ENCODE peak calls at places on chromosomes 16 and 17, in four cellular contexts. S, Z, Y and B are unnamed samples.

GRCh38 chr16:31382485-31383161 is 10.5 kb upstream of the ITGAD start:
- DNase-seq in Y (no peak), Z (peak; percentile 40), S (peak; percentile 81), B (peak; percentile 40)

GRCh38 chr16:53219795-53220194 is 165.0 kb downstream of the CHD9 start:
- DNase-seq in S (no peak), Z (peak; percentile 69), Y (no peak), B (no peak)

GRCh38 chr16:85607331-85607765 is 5.8 kb upstream of the GSE1 start:
- DNase-seq in S (no peak), Y (no peak), Z (no peak), B (no peak)

GRCh38 chr17:67433248-67433924 is 56.3 kb downstream of the PITPNC1 start:
- DNase-seq in S (no peak), Z (no peak), Y (no peak), B (no peak)

GRCh38 chr16:49734330-49734729 is 121.6 kb downstream of the ZNF423 start:
- DNase-seq in Y (no peak), Z (no peak), S (no peak), B (peak; percentile 9)

GRCh38 chr17:27651411-27652345 is 20.7 kb downstream of the LGALS9 start:
- DNase-seq in Y (no peak), S (peak; percentile 74), Z (peak; percentile 39), B (peak; percentile 44)

GRCh38 chr17:33163827-33164555 is 129.1 kb downstream of the ASIC2 start:
- DNase-seq in S (no peak), Y (no peak), Z (no peak), B (no peak)

GRCh38 chr17:82021728-82022309 is 859 bp downstream of the CENPX start:
- DNase-seq in Y (no peak), Z (no peak), S (no peak), B (no peak)

GRCh38 chr16:30010817-30011504 is at the start of gene DOC2A:
- DNase-seq in Y (no peak), S (no peak), Z (no peak), B (no peak)

GRCh38 chr17:82193520-82194236 is 19.0 kb downstream of the CCDC57 start:
- DNase-seq in S (no peak), Z (no peak), Y (no peak), B (no peak)

GRCh38 chr17:42378597-42379594 is 9.3 kb downstream of the STAT3 start:
- DNase-seq in Y (no peak), Z (peak; percentile 34), S (no peak), B (no peak)

GRCh38 chr17:27408891-27409290 is 47.4 kb upstream of the KSR1 start:
- DNase-seq in Z (peak; percentile 38), S (no peak), Y (no peak), B (no peak)

GRCh38 chr17:33436321-33436720 is 143.2 kb upstream of the ASIC2 start:
- DNase-seq in Y (no peak), S (no peak), Z (peak; percentile 9), B (no peak)

GRCh38 chr16:25258856-25259179 is 1.2 kb upstream of the ZKSCAN2 start:
- DNase-seq in S (no peak), Z (no peak), Y (no peak), B (no peak)

GRCh38 chr17:73099504-73099903 is 7.0 kb upstream of the SLC39A11 start:
- DNase-seq in S (no peak), Z (no peak), Y (no peak), B (no peak)

GRCh38 chr17:27471321-27472269 is 15.3 kb downstream of the KSR1 start:
- DNase-seq in Z (peak; percentile 41), S (no peak), Y (no peak), B (no peak)

GRCh38 chr16:50265260-50265659 is 1.1 kb upstream of the ADCY7 start:
- DNase-seq in Z (peak; percentile 12), Y (no peak), S (no peak), B (no peak)

GRCh38 chr17:8742828-8743227 is 1.8 kb downstream of the CCDC42 start:
- DNase-seq in Y (no peak), S (no peak), Z (no peak), B (peak; percentile 14)

GRCh38 chr16:84730406-84731106 is 30.8 kb downstream of the USP10 start:
- DNase-seq in Y (no peak), S (no peak), Z (peak; percentile 97), B (peak; percentile 83)

GRCh38 chr16:22030087-22030812 is 22.3 kb downstream of the MOSMO start:
- DNase-seq in Y (no peak), Z (no peak), S (no peak), B (no peak)

GRCh38 chr16:11534262-11534661 is 52.5 kb downstream of the LITAF start:
- DNase-seq in Y (no peak), Z (no peak), S (no peak), B (peak; percentile 28)

GRCh38 chr16:11201498-11202259 is 54.3 kb downstream of the SOCS1 start:
- DNase-seq in S (no peak), Y (no peak), Z (peak; percentile 93), B (no peak)

GRCh38 chr16:48910214-48910613 is 300.2 kb upstream of the N4BP1 start:
- DNase-seq in Z (no peak), Y (no peak), S (no peak), B (no peak)

GRCh38 chr17:17780941-17781590 is 55.7 kb downstream of the SREBF1 start:
- DNase-seq in Z (peak; percentile 65), S (no peak), Y (no peak), B (peak; percentile 82)
- TF ChIP-seq CTCF in Z (peak; percentile 41), S (no peak), Y (no peak), B (no peak)

DNA sequence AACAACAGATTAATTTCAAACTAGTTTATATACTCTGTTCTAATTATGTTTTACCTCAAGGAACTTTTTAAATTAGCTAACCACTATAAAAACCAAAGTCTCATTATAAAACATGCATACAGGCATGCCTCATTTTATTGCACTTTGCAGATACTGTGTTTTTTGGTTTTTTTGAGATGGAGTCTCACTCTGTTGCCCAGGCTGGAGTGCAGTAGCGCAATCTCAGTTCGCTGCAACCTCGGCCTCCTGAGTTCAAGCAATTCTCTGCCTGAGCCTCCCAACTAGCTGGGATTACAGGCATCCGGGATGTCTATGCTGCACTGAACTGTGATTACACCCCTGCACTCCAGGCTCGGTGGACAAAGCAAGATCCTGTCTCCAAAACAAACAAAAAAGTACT is 8.8 kb upstream of the JPT1 start:
- DNase-seq in S (no peak), Z (no peak), Y (no peak), B (no peak)
- H3K36me3 ChIP-seq in S (peaks cover 6% of the 10 kb centered on the region), Z (peaks cover 32% of the 10 kb centered on the region), Y (no peaks in the 10 kb centered on the region), B (peaks cover 15% of the 10 kb centered on the region)

DNA sequence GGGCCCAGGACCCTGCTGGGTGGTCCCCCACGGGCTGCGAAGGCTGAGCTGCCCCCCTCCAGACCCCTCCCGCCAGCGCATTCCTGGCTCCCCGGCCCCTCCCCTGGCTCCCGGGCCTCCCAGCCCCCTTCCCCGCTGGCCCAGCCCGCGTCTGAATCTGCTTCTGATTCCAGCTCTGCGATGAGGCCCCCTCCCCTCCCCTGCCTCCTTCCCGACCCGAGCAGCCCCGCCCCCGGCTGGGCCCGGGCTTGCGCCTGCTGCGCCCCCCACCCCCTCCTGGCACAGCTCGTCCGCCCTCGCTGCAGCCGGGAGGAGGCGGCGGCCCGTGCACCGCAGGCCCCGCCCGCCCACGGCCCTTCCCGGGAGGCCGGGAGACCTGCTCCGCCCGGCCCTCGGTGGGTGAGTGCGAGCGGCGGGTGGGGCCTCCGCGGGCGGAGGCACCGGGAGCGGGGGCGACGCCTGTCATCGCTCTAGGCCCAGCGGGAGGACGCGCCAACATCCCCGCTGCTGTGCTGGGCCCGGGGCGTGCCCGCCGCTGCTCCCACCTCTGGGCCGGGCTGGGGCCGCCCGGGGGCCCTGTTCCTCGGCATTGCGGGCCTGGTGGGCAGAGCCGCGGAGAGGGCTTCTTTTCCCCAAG is at the start of gene NTN3:
- DNase-seq in S (no peak), Y (no peak), Z (no peak), B (peak; percentile 35)
- H3K27me3 ChIP-seq in S (no peaks in the 10 kb centered on the region), Y (peaks cover 4% of the 10 kb centered on the region), Z (no peaks in the 10 kb centered on the region), B (no peaks in the 10 kb centered on the region)

DNA sequence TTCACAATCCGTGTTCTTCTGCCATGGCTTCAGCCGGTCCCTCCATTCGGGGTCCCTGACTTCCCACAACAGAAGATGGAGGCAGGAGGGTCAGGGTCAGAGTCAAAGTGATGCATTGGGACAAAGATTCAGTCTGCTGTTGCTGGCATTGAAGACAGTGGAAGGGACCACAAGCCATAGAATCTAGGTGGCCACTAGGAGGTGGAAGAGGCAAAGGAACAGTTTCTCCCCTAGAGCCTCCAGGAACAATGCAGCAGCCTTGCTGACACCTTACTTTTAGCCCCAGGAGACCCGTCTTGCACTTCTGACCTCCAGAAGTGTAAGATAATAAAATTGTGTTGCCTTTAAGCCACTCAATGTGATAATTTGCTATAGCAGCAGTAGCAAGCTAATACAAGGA is 55.9 kb downstream of the MFSD11 start:
- DNase-seq in Z (peak; percentile 23), Y (no peak), S (no peak), B (no peak)
- TF ChIP-seq CTCF in Z (peak; percentile 46), Y (no peak), S (no peak), B (no peak)